ENCODE peak calls at places on chromosome 11, in seven cellular contexts. B is H9, N is neuronal stem cell, E is mesendoderm, R is H1, K is trophoblast cell, L is mesenchymal stem cell. D is an unnamed sample.

GRCh38 chr11:16252373-16252772 is 104.0 kb downstream of the SOX6 start:
- DNase-seq in B (peak; percentile 32), N (no peak), E (peak; percentile 41), R (no peak), K (no peak), L (peak; percentile 27), D (peak; percentile 23)

GRCh38 chr11:89205378-89205777 is 27.7 kb downstream of the TYR start:
- DNase-seq in B (no peak), N (no peak), E (peak; percentile 4), R (no peak), K (no peak), L (no peak), D (no peak)

GRCh38 chr11:15280393-15280792 is 165.7 kb downstream of the INSC start:
- DNase-seq in B (no peak), N (no peak), E (no peak), R (no peak), K (no peak), L (no peak), D (no peak)

GRCh38 chr11:19444231-19444630 is 203.5 kb upstream of the E2F8 start:
- DNase-seq in B (no peak), N (no peak), E (no peak), R (no peak), K (no peak), L (peak; percentile 18), D (peak; percentile 50)

GRCh38 chr11:135075740-135076139 is 663.7 kb upstream of the B3GAT1 start:
- DNase-seq in B (peak; percentile 89), N (no peak), E (peak; percentile 84), R (peak; percentile 98), K (peak; percentile 93), L (peak; percentile 32), D (peak; percentile 5)

GRCh38 chr11:102622258-102622657 is 2.9 kb downstream of the MMP20 start:
- DNase-seq in B (no peak), N (no peak), E (no peak), R (no peak), K (no peak), L (no peak), D (no peak)

GRCh38 chr11:61325649-61326414 is 7.1 kb downstream of the DDB1 start:
- DNase-seq in B (no peak), N (no peak), E (no peak), R (no peak), K (no peak), L (peak; percentile 8), D (no peak)

GRCh38 chr11:134616048-134616447 is 204.0 kb upstream of the B3GAT1 start:
- DNase-seq in B (no peak), N (no peak), E (no peak), R (peak; percentile 19), K (no peak), L (no peak), D (no peak)

GRCh38 chr11:64320556-64320955 is 2.6 kb downstream of the PRDX5 start:
- DNase-seq in B (no peak), N (no peak), E (no peak), R (no peak), K (no peak), L (no peak), D (no peak)

GRCh38 chr11:88103337-88104206 is 71.7 kb downstream of the RAB38 start:
- DNase-seq in B (peak; percentile 93), N (peak; percentile 32), E (peak; percentile 98), R (peak; percentile 65), K (peak; percentile 55), L (peak; percentile 86), D (peak; percentile 58)

GRCh38 chr11:127052420-127052819 is 51.9 kb upstream of the KIRREL3 start:
- DNase-seq in B (no peak), N (peak; percentile 23), E (peak; percentile 7), R (no peak), K (no peak), L (no peak), D (no peak)

GRCh38 chr11:18834754-18835466 is 43.3 kb upstream of the PTPN5 start:
- DNase-seq in B (no peak), N (no peak), E (no peak), R (no peak), K (no peak), L (no peak), D (no peak)

GRCh38 chr11:71927813-71928738 is at the start of gene XNDC1N:
- DNase-seq in B (peak; percentile 80), N (peak; percentile 91), E (peak; percentile 96), R (peak; percentile 86), K (no peak), L (peak; percentile 96), D (peak; percentile 90)

GRCh38 chr11:44575288-44575672 is 9.8 kb downstream of the CD82 start:
- DNase-seq in B (no peak), N (no peak), E (no peak), R (no peak), K (no peak), L (peak; percentile 90), D (peak; percentile 90)

GRCh38 chr11:58963551-58964075 is 24.3 kb downstream of the GLYATL1 start:
- DNase-seq in B (peak; percentile 94), N (peak; percentile 61), E (peak; percentile 99), R (peak; percentile 80), K (peak; percentile 10), L (peak; percentile 34), D (peak; percentile 59)

GRCh38 chr11:72921028-72921716 is 107.0 kb downstream of the ATG16L2 start:
- DNase-seq in B (no peak), N (no peak), E (no peak), R (no peak), K (no peak), L (no peak), D (no peak)

GRCh38 chr11:82988936-82989627 is 82.6 kb downstream of the RAB30 start:
- DNase-seq in B (no peak), N (no peak), E (no peak), R (no peak), K (no peak), L (no peak), D (peak; percentile 33)

GRCh38 chr11:128582496-128583366 is 4.6 kb downstream of the ETS1 start:
- DNase-seq in B (peak; percentile 86), N (no peak), E (peak; percentile 94), R (no peak), K (peak; percentile 50), L (peak; percentile 93), D (peak; percentile 98)

GRCh38 chr11:75325713-75326438 is 25.6 kb downstream of the ARRB1 start:
- DNase-seq in B (no peak), N (no peak), E (peak; percentile 56), R (no peak), K (no peak), L (peak; percentile 91), D (peak; percentile 97)

GRCh38 chr11:115515647-115516046 is 11.4 kb upstream of the CADM1 start:
- DNase-seq in B (no peak), N (no peak), E (peak; percentile 10), R (no peak), K (no peak), L (no peak), D (no peak)

GRCh38 chr11:117809236-117810055 is 12.4 kb upstream of the DSCAML1 start:
- DNase-seq in B (peak; percentile 81), N (peak; percentile 56), E (peak; percentile 78), R (peak; percentile 73), K (peak; percentile 54), L (peak; percentile 57), D (peak; percentile 8)

GRCh38 chr11:60899021-60899936 is 7.1 kb downstream of the PRPF19 start:
- DNase-seq in B (peak; percentile 49), N (peak; percentile 59), E (peak; percentile 83), R (peak; percentile 57), K (peak; percentile 49), L (peak; percentile 79), D (peak; percentile 73)

GRCh38 chr11:35063453-35063852 is 75.5 kb upstream of the CD44 start:
- DNase-seq in B (no peak), N (no peak), E (no peak), R (no peak), K (no peak), L (no peak), D (no peak)

GRCh38 chr11:44811841-44812448 is 85.2 kb downstream of the TSPAN18 start:
- DNase-seq in B (no peak), N (no peak), E (no peak), R (no peak), K (no peak), L (no peak), D (no peak)

GRCh38 chr11:6489338-6489737 is 7.7 kb upstream of the DNHD1 start:
- DNase-seq in B (no peak), N (no peak), E (no peak), R (no peak), K (no peak), L (no peak), D (no peak)

GRCh38 chr11:74288161-74288560 is 23.3 kb downstream of the P4HA3 start:
- DNase-seq in B (no peak), N (no peak), E (no peak), R (no peak), K (no peak), L (peak; percentile 83), D (peak; percentile 99)

GRCh38 chr11:101555366-101555765 is 28.4 kb downstream of the TRPC6 start:
- DNase-seq in B (no peak), N (no peak), E (no peak), R (no peak), K (no peak), L (no peak), D (peak; percentile 41)
- H3K27ac ChIP-seq in B (no peak overlapping the region), N (no peak overlapping the region), E (no peak overlapping the region), R (no peak overlapping the region), K (no peak overlapping the region), L (no peak overlapping the region), D (no peak overlapping the region)

DNA sequence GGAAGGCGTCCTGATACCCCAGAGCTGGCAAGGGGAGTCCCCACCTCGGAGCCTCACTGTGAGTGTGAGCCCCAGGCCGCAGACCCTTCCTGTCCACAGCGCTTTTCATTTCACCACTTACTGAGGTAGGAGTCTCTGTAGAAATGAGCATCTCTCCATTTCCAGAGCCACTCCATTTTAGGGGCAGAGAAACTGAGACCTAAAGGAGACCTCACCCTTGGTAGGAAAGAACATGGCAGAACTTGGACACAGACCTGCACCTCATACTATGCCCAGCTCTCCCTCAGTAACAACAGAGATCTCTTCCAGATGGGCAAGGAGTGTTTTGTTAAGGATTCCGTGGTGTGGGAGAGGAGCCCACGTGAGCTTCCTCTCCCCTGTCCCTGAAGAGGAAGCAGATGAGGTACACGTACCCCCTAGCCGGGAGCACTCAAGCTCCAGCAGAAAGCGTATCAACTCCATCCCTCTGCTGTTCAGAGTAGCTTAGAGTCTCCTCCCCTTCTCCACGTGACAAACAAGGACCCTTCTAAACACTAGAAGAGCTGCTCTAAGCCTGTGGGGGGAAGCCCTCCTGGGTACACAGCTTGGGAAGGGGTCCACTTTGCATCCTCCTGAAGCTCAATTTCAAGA is 531 bp upstream of the VSIG2 start:
- DNase-seq in B (no peak), N (no peak), E (no peak), R (peak; percentile 49), K (no peak), L (no peak), D (no peak)
- H2BK120ac ChIP-seq in B (no peak overlapping the region), N (no peak overlapping the region), E (no peak overlapping the region), R (no peak overlapping the region), K (no peak overlapping the region), L (no peak overlapping the region), D (peak overlapping the region; percentile 39)

DNA sequence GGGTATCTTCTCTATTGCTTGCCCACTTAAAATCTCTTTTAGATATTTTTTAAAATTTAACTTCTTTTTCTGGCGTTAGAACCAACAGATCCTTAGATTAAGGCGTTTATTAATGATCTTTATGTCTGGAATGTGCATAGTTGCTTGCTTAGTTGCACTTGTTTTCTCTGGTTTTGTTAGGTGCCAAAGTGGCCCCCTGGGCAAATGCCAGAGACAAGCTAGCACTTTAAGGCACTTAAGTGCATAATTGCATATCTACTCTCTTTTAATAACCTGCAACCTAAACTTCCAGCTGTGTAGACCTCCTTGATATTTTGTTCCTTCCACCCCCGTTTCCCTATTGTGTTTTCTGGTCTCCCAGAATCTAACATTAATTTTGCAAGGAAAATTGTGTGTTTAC is 3.3 kb downstream of the RBM4 start:
- DNase-seq in B (no peak), N (no peak), E (no peak), R (no peak), K (no peak), L (no peak), D (no peak)
- H3K27ac ChIP-seq in B (no peak overlapping the region), N (no peak overlapping the region), E (no peak overlapping the region), R (no peak overlapping the region), K (no peak overlapping the region), L (no peak overlapping the region), D (no peak overlapping the region)

GRCh38 chr11:1762537-1763302 is 1.0 kb downstream of the CTSD start:
- DNase-seq in B (no peak), N (no peak), E (no peak), R (no peak), K (no peak), L (no peak), D (no peak)
- H2BK120ac ChIP-seq in B (no peak overlapping the region), N (no peak overlapping the region), E (no peak overlapping the region), R (no peak overlapping the region), K (no peak overlapping the region), L (peak overlapping the region; percentile 96), D (no peak overlapping the region)